ENCODE peak calls at places on chromosomes 13 and 19, in five cellular contexts. M, A, O, Z and T are unnamed samples.

GRCh38 chr13:110387451-110388140 is 80.5 kb downstream of the COL4A2 start:
- DNase-seq in M (peak), A (peak), O (peak), Z (no peak), T (peak)

GRCh38 chr19:18396471-18397241 is 766 bp downstream of the LRRC25 start:
- DNase-seq in M (no peak), A (no peak), O (no peak), Z (no peak), T (no peak)

GRCh38 chr13:40920826-40921225 is 98.3 kb downstream of the ELF1 start:
- DNase-seq in M (peak), A (no peak), O (no peak), Z (no peak), T (peak)

GRCh38 chr19:35903550-35904179 is 1.3 kb downstream of the HCST start:
- DNase-seq in M (peak), A (no peak), O (peak), Z (no peak), T (peak)

GRCh38 chr19:47719047-47719885 is 6.0 kb downstream of the EHD2 start:
- DNase-seq in M (peak), A (peak), O (peak), Z (peak), T (peak)

GRCh38 chr13:64753606-64754005 is 2476.5 kb downstream of the PCDH9 start:
- DNase-seq in M (peak), A (no peak), O (no peak), Z (no peak), T (no peak)

GRCh38 chr19:9146882-9147281 is 6.7 kb downstream of the ZNF317 start:
- DNase-seq in M (no peak), A (no peak), O (no peak), Z (no peak), T (no peak)

GRCh38 chr13:100535401-100536135 is 53.0 kb downstream of the GGACT start:
- DNase-seq in M (peak), A (peak), O (no peak), Z (no peak), T (peak)

GRCh38 chr13:34347784-34348573 is 530.0 kb downstream of the RFC3 start:
- DNase-seq in M (no peak), A (no peak), O (no peak), Z (no peak), T (peak)

GRCh38 chr13:30133554-30133912 is 173.8 kb downstream of the KATNAL1 start:
- DNase-seq in M (no peak), A (no peak), O (no peak), Z (no peak), T (no peak)

GRCh38 chr19:19822148-19822429 is 539 bp upstream of the ZNF506 start:
- DNase-seq in M (no peak), A (peak), O (no peak), Z (no peak), T (no peak)

GRCh38 chr13:107138468-107138867 is 570.5 kb upstream of the ARGLU1 start:
- DNase-seq in M (peak), A (no peak), O (no peak), Z (no peak), T (no peak)

GRCh38 chr13:24050292-24050711 is 110.2 kb upstream of the SPATA13 start:
- DNase-seq in M (peak), A (peak), O (peak), Z (no peak), T (peak)

GRCh38 chr13:84080748-84081530 is 198.7 kb upstream of the SLITRK1 start:
- DNase-seq in M (no peak), A (no peak), O (no peak), Z (no peak), T (no peak)

GRCh38 chr13:21476893-21477472 is 17.9 kb upstream of the ZDHHC20 start:
- DNase-seq in M (peak), A (peak), O (peak), Z (no peak), T (peak)

GRCh38 chr19:29326351-29326750 is 113.4 kb upstream of the UQCRFS1 start:
- DNase-seq in M (no peak), A (peak), O (no peak), Z (no peak), T (no peak)

GRCh38 chr13:39602614-39603366 is at the start of gene LHFPL6:
- DNase-seq in M (peak), A (peak), O (peak), Z (no peak), T (peak)

GRCh38 chr19:14427461-14427860 is 5.6 kb upstream of the PKN1 start:
- DNase-seq in M (no peak), A (no peak), O (no peak), Z (no peak), T (no peak)

GRCh38 chr13:41222259-41222852 is 28.0 kb upstream of the KBTBD7 start:
- DNase-seq in M (peak), A (no peak), O (peak), Z (no peak), T (peak)

GRCh38 chr13:57740719-57741118 is 109.2 kb downstream of the PCDH17 start:
- DNase-seq in M (peak), A (no peak), O (no peak), Z (no peak), T (no peak)

GRCh38 chr19:18109363-18109730 is 11.8 kb downstream of the MAST3 start:
- DNase-seq in M (no peak), A (no peak), O (no peak), Z (no peak), T (no peak)

GRCh38 chr19:13022859-13023636 is 27.8 kb downstream of the NFIX start:
- DNase-seq in M (peak), A (peak), O (peak), Z (peak), T (peak)

GRCh38 chr19:13024958-13025653 is 29.8 kb downstream of the NFIX start:
- DNase-seq in M (no peak), A (no peak), O (no peak), Z (no peak), T (no peak)

GRCh38 chr19:13023666-13024065 is 28.4 kb downstream of the NFIX start:
- DNase-seq in M (peak), A (no peak), O (no peak), Z (no peak), T (no peak)

GRCh38 chr19:13025819-13026477 is 30.7 kb downstream of the NFIX start:
- DNase-seq in M (no peak), A (no peak), O (no peak), Z (no peak), T (no peak)

GRCh38 chr19:13024126-13024957 is 29.1 kb downstream of the NFIX start:
- DNase-seq in M (no peak), A (no peak), O (no peak), Z (no peak), T (no peak)
- H3K4me3 ChIP-seq in M (peak), A (peak), O (peak), Z (peak), T (peak)

DNA sequence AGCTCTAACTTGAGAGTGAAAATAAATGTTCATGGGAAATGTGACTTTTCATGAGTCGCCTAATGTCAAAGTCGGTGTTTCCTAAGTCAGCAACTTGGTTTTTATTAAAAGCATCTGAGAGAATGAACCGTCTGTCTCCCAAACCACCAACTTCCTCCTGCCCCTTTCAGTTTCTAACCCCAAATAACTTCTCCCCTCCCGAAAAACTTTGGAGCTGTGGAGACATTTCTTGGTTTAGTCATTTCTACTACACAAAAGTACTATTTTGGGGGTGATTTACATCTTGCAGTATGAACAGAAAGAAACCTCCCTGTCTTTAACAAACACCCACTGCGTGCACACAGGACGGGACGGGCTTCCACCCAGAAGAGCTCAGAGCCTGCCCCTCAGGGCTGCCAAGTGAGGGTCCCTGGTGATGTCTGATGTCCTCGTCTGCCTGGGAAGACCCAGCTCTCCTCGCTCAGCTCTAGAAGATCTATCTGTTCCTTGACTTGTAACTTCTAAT is 65.0 kb downstream of the RASA3 start:
- DNase-seq in M (peak), A (no peak), O (no peak), Z (no peak), T (peak)
- TF ChIP-seq CTCF in M (no peak), A (no peak), O (no peak), Z (no peak), T (no peak)

GRCh38 chr19:17026706-17027427 is at the start of gene CPAMD8:
- DNase-seq in M (no peak), A (no peak), O (no peak), Z (no peak), T (no peak)
- H3K4me3 ChIP-seq in M (no peak), A (peak), O (no peak), Z (no peak), T (no peak)

GRCh38 chr13:91349992-91350911 is 2.8 kb downstream of the MIR17HG start:
- DNase-seq in M (no peak), A (no peak), O (no peak), Z (no peak), T (no peak)

GRCh38 chr13:91347996-91348905 is 764 bp downstream of the MIR17HG start:
- DNase-seq in M (no peak), A (peak), O (no peak), Z (no peak), T (peak)

GRCh38 chr13:91347212-91347995 is at the start of gene MIR17HG:
- DNase-seq in M (peak), A (peak), O (peak), Z (peak), T (peak)

GRCh38 chr13:91346848-91347211 is 657 bp upstream of the MIR17HG start:
- DNase-seq in M (no peak), A (no peak), O (no peak), Z (no peak), T (peak)

DNA sequence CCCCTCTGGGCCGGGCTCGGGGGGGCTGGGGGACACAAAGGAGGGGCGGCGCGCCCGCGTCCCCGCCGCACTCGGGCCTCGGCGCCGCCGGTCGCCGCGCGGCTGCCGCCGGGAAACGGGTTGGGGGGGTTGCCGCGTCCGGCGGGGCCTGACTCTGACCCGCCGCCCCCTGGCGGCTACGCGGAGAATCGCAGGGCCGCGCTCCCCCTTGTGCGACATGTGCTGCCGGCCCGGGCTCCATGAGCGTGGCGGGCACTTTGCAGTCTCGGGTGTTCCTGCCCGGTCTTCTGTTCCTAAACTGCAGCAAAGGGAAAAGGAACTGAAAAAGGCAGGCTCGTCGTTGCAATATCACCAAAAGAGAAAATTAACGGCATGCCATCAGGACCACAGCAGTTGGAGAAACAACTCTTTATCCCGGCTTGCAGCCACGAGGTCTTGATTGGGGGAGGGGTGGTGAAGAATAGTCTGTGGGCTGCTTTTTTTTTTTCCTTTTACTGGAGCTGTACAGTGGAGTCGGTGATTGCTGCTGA is 1.5 kb downstream of the MIR17HG start:
- DNase-seq in M (peak), A (peak), O (peak), Z (peak), T (peak)
- TF ChIP-seq CTCF in M (peak), A (peak), O (peak), Z (peak), T (peak)

GRCh38 chr19:13013649-13014048 is 18.4 kb downstream of the NFIX start:
- DNase-seq in M (no peak), A (no peak), O (no peak), Z (no peak), T (no peak)
- H3K4me3 ChIP-seq in M (no peak), A (peak), O (peak), Z (peak), T (peak)

DNA sequence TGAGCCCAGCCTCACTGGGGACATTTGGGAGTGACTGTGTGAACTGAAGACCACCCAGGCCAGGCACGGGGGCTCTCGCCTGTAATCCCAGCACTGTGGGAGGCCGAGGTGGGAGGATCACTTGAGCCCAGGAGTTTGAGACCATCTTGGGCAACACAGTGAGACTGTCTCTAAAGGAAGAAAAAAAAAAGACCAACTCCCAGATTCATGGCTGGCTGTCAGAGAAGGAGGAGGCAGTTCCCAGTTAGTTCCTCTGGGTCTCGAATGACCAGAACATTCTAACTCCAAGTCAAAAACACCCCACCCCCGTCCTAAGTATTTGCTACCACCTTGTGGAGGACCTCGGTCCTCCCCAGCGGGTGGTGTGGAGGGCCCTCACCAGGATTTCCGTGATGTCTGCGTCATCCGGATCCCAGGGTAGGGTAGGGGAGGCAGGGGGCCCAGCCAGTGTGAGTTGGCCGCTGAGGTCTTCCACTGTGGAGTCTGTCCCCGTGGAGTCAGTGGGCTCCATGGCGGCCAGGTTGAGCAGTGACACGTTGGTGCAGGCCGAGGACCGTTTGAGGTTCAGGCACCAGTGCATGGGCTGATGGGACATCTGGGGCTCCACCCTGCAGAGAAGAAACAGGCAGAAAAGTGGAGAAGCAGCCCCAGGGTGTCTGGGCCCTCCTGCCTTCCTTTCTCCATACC is 1.3 kb downstream of the TSKS start:
- DNase-seq in M (peak), A (no peak), O (peak), Z (no peak), T (peak)
- TF ChIP-seq CTCF in M (no peak), A (no peak), O (peak), Z (peak), T (peak)